ENCODE peak calls at places on chromosome 11, in five cellular contexts. One of them, this sample, is unnamed.

GRCh38 chr11:11764428-11764803 is 77.4 kb upstream of the USP47 start:
- DNase-seq in heart right ventricle: no peak
- DNase-seq in A549: no peak
- DNase-seq in OCI-LY7: no peak
- DNase-seq in esophagus squamous epithelium: no peak
- DNase-seq in this sample: no peak

GRCh38 chr11:9838229-9838628 is 174.4 kb downstream of the SWAP70 start:
- DNase-seq in heart right ventricle: no peak
- DNase-seq in OCI-LY7: no peak
- DNase-seq in esophagus squamous epithelium: no peak
- DNase-seq in A549: no peak
- DNase-seq in this sample: no peak

GRCh38 chr11:131811380-131811779 is 441.0 kb downstream of the NTM start:
- DNase-seq in heart right ventricle: no peak
- DNase-seq in A549: no peak
- DNase-seq in esophagus squamous epithelium: no peak
- DNase-seq in OCI-LY7: no peak
- DNase-seq in this sample: no peak

GRCh38 chr11:17991799-17992433 is 20.9 kb downstream of the SERGEF start:
- DNase-seq in esophagus squamous epithelium: no peak
- DNase-seq in OCI-LY7: peak; percentile 68
- DNase-seq in heart right ventricle: peak; percentile 27
- DNase-seq in A549: peak; percentile 65
- DNase-seq in this sample: peak; percentile 51

GRCh38 chr11:13168281-13168680 is 109.3 kb upstream of the BMAL1 start:
- DNase-seq in A549: no peak
- DNase-seq in esophagus squamous epithelium: no peak
- DNase-seq in heart right ventricle: no peak
- DNase-seq in OCI-LY7: no peak
- DNase-seq in this sample: no peak

GRCh38 chr11:5196067-5196466 is 4.4 kb downstream of the OR51V1 start:
- DNase-seq in OCI-LY7: no peak
- DNase-seq in esophagus squamous epithelium: no peak
- DNase-seq in heart right ventricle: no peak
- DNase-seq in A549: no peak
- DNase-seq in this sample: no peak

GRCh38 chr11:45449036-45449601 is 163.0 kb upstream of the SYT13 start:
- DNase-seq in esophagus squamous epithelium: no peak
- DNase-seq in heart right ventricle: no peak
- DNase-seq in A549: no peak
- DNase-seq in OCI-LY7: no peak
- DNase-seq in this sample: no peak

GRCh38 chr11:117223741-117224685 is 7.9 kb downstream of the PCSK7 start:
- DNase-seq in OCI-LY7: no peak
- DNase-seq in A549: no peak
- DNase-seq in heart right ventricle: no peak
- DNase-seq in esophagus squamous epithelium: no peak
- DNase-seq in this sample: no peak

GRCh38 chr11:131464024-131464423 is 93.6 kb downstream of the NTM start:
- DNase-seq in OCI-LY7: no peak
- DNase-seq in A549: no peak
- DNase-seq in heart right ventricle: no peak
- DNase-seq in esophagus squamous epithelium: no peak
- DNase-seq in this sample: no peak

GRCh38 chr11:71454470-71455113 is 1.6 kb downstream of the NADSYN1 start:
- DNase-seq in A549: no peak
- DNase-seq in esophagus squamous epithelium: no peak
- DNase-seq in heart right ventricle: no peak
- DNase-seq in OCI-LY7: peak; percentile 44
- DNase-seq in this sample: no peak

GRCh38 chr11:108916290-108916689 is 251.4 kb downstream of the DDX10 start:
- DNase-seq in heart right ventricle: no peak
- DNase-seq in OCI-LY7: no peak
- DNase-seq in A549: no peak
- DNase-seq in esophagus squamous epithelium: no peak
- DNase-seq in this sample: no peak

GRCh38 chr11:75169101-75169885 is 18.4 kb downstream of the SLCO2B1 start:
- DNase-seq in OCI-LY7: no peak
- DNase-seq in heart right ventricle: no peak
- DNase-seq in esophagus squamous epithelium: no peak
- DNase-seq in A549: no peak
- DNase-seq in this sample: no peak

DNA sequence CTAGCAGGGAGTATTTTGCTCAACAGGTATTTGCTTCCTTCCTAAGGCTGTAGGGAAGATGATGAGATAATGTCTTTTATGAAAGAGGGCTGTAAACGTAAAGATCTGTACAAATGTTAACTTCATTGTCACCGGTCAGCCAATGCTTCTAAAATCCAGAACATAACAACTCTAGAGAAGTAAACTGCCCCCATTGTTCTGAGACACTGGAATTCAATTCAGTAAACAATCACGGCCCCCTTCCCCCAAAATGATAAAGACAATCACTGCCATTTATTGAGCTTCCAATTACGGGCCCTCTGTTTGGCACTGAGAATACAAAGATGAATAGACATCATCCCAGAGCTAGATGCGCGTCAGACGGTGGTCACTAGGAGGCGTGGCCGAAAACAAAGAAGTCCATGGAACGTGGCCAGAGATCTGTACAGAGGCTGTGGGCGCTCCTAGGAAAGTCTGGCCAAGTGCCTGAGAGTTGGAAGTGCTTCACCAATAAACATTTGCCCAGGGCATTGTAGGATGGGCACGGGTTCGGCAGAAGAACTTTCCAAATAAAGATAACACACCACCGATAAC is 576 bp downstream of the TMEM258 start:
- DNase-seq in A549: peak; percentile 82
- DNase-seq in OCI-LY7: peak; percentile 55
- DNase-seq in esophagus squamous epithelium: no peak
- DNase-seq in heart right ventricle: peak; percentile 82
- DNase-seq in this sample: peak; percentile 43
- TF ChIP-seq CTCF in A549: no peak
- TF ChIP-seq CTCF in OCI-LY7: peak; percentile 23
- TF ChIP-seq CTCF in esophagus squamous epithelium: no peak
- TF ChIP-seq CTCF in heart right ventricle: no peak
- TF ChIP-seq CTCF in this sample: peak; percentile 16

GRCh38 chr11:126464796-126465195 is 109.3 kb downstream of the ST3GAL4 start:
- DNase-seq in A549: no peak
- DNase-seq in esophagus squamous epithelium: no peak
- DNase-seq in heart right ventricle: no peak
- DNase-seq in OCI-LY7: no peak
- DNase-seq in this sample: no peak

GRCh38 chr11:126460417-126461095 is 105.1 kb downstream of the ST3GAL4 start:
- DNase-seq in A549: no peak
- DNase-seq in heart right ventricle: no peak
- DNase-seq in esophagus squamous epithelium: no peak
- DNase-seq in OCI-LY7: no peak
- DNase-seq in this sample: no peak

GRCh38 chr11:126461996-126462395 is 106.5 kb downstream of the ST3GAL4 start:
- DNase-seq in OCI-LY7: no peak
- DNase-seq in esophagus squamous epithelium: no peak
- DNase-seq in heart right ventricle: no peak
- DNase-seq in A549: no peak
- DNase-seq in this sample: no peak

GRCh38 chr11:126461096-126461440 is 105.6 kb downstream of the ST3GAL4 start:
- DNase-seq in A549: no peak
- DNase-seq in esophagus squamous epithelium: no peak
- DNase-seq in OCI-LY7: no peak
- DNase-seq in heart right ventricle: no peak
- DNase-seq in this sample: no peak

GRCh38 chr11:126462422-126462821 is 106.9 kb downstream of the ST3GAL4 start:
- DNase-seq in esophagus squamous epithelium: no peak
- DNase-seq in OCI-LY7: no peak
- DNase-seq in heart right ventricle: no peak
- DNase-seq in A549: no peak
- DNase-seq in this sample: no peak
- H3K27ac ChIP-seq in esophagus squamous epithelium: no peak overlapping the region
- H3K27ac ChIP-seq in OCI-LY7: no peak overlapping the region
- H3K27ac ChIP-seq in heart right ventricle: no peak overlapping the region
- H3K27ac ChIP-seq in A549: no peak overlapping the region
- H3K27ac ChIP-seq in this sample: no peak overlapping the region

DNA sequence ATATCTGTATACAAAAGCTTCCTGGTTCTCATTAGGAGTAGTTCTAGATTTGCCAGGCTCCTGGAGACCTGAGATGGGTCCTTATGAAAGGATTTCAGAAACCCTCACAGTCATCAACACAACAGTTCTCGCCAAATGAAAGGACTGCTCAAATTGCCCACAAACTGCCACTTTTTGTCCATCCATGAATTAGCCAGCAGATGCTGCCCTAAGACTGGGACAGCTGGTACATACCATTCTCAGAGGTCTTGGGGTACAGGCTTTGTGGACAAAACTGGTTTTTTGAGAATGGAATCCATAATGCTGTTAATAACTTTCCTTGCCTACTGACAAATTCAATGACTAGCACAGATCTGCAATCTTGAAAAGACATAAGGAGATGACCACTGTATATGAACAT is 23.4 kb upstream of the BDNF start:
- DNase-seq in heart right ventricle: no peak
- DNase-seq in OCI-LY7: no peak
- DNase-seq in esophagus squamous epithelium: no peak
- DNase-seq in A549: no peak
- DNase-seq in this sample: no peak
- TF ChIP-seq CTCF in heart right ventricle: no peak
- TF ChIP-seq CTCF in OCI-LY7: no peak
- TF ChIP-seq CTCF in esophagus squamous epithelium: no peak
- TF ChIP-seq CTCF in A549: peak; percentile 14
- TF ChIP-seq CTCF in this sample: no peak

GRCh38 chr11:63850946-63851345 is 12.0 kb downstream of the MARK2 start:
- DNase-seq in esophagus squamous epithelium: no peak
- DNase-seq in A549: no peak
- DNase-seq in OCI-LY7: no peak
- DNase-seq in heart right ventricle: no peak
- DNase-seq in this sample: no peak

GRCh38 chr11:63854696-63855095 is 15.8 kb downstream of the MARK2 start:
- DNase-seq in OCI-LY7: no peak
- DNase-seq in A549: no peak
- DNase-seq in esophagus squamous epithelium: no peak
- DNase-seq in heart right ventricle: no peak
- DNase-seq in this sample: no peak

GRCh38 chr11:63847363-63847762 is 8.5 kb downstream of the MARK2 start:
- DNase-seq in heart right ventricle: no peak
- DNase-seq in esophagus squamous epithelium: no peak
- DNase-seq in A549: no peak
- DNase-seq in OCI-LY7: no peak
- DNase-seq in this sample: no peak

GRCh38 chr11:63849691-63850090 is 10.8 kb downstream of the MARK2 start:
- DNase-seq in A549: no peak
- DNase-seq in esophagus squamous epithelium: no peak
- DNase-seq in heart right ventricle: no peak
- DNase-seq in OCI-LY7: no peak
- DNase-seq in this sample: no peak

GRCh38 chr11:63851354-63851753 is 12.4 kb downstream of the MARK2 start:
- DNase-seq in OCI-LY7: no peak
- DNase-seq in esophagus squamous epithelium: no peak
- DNase-seq in A549: no peak
- DNase-seq in heart right ventricle: no peak
- DNase-seq in this sample: no peak
- H3K27ac ChIP-seq in OCI-LY7: peak overlapping the region; percentile 24
- H3K27ac ChIP-seq in esophagus squamous epithelium: peak overlapping the region; percentile 64
- H3K27ac ChIP-seq in A549: no peak overlapping the region
- H3K27ac ChIP-seq in heart right ventricle: no peak overlapping the region
- H3K27ac ChIP-seq in this sample: peak overlapping the region; percentile 23

This sample was measured in DND-41.